ENCODE peak calls at places on chromosome 16, in six cellular contexts. A, T, V, E, R and K are unnamed samples.

GRCh38 chr16:20348365-20349185 is 3.9 kb downstream of the UMOD start:
- DNase-seq in A (peak; percentile 24), T (no peak), V (no peak), E (peak; percentile 57), R (no peak), K (no peak)

GRCh38 chr16:49586466-49586865 is 212.9 kb downstream of the C16orf78 start:
- DNase-seq in A (no peak), T (no peak), V (no peak), E (no peak), R (no peak), K (no peak)

GRCh38 chr16:27618611-27619380 is 68.9 kb downstream of the KATNIP start:
- DNase-seq in A (no peak), T (no peak), V (no peak), E (no peak), R (peak; percentile 2), K (no peak)

GRCh38 chr16:2713985-2714774 is 5.8 kb downstream of the PRSS27 start:
- DNase-seq in A (no peak), T (no peak), V (no peak), E (no peak), R (no peak), K (no peak)

GRCh38 chr16:5024632-5025031 is 9.1 kb downstream of the NAGPA start:
- DNase-seq in A (peak; percentile 37), T (no peak), V (no peak), E (peak; percentile 73), R (peak; percentile 60), K (no peak)

GRCh38 chr16:19393226-19394074 is 24.2 kb upstream of the TMC5 start:
- DNase-seq in A (peak; percentile 55), T (no peak), V (peak; percentile 2), E (peak; percentile 47), R (no peak), K (no peak)

GRCh38 chr16:67068212-67068753 is 39.3 kb downstream of the CBFB start:
- DNase-seq in A (no peak), T (no peak), V (no peak), E (no peak), R (no peak), K (no peak)

GRCh38 chr16:28212532-28212873 is 738 bp upstream of the XPO6 start:
- DNase-seq in A (no peak), T (no peak), V (no peak), E (no peak), R (no peak), K (no peak)

GRCh38 chr16:61480250-61480649 is 556.0 kb downstream of the CDH8 start:
- DNase-seq in A (no peak), T (no peak), V (no peak), E (no peak), R (no peak), K (no peak)

GRCh38 chr16:68040506-68041288 is 17.6 kb downstream of the DUS2 start:
- DNase-seq in A (peak; percentile 81), T (peak; percentile 59), V (no peak), E (peak; percentile 90), R (peak; percentile 53), K (peak; percentile 88)

GRCh38 chr16:17379121-17379571 is 91.6 kb downstream of the XYLT1 start:
- DNase-seq in A (no peak), T (no peak), V (peak; percentile 32), E (no peak), R (no peak), K (no peak)

GRCh38 chr16:74877706-74878105 is 103.1 kb upstream of the FA2H start:
- DNase-seq in A (no peak), T (no peak), V (no peak), E (no peak), R (no peak), K (no peak)

GRCh38 chr16:30948956-30949654 is at the start of gene ORAI3:
- DNase-seq in A (peak; percentile 84), T (peak; percentile 56), V (no peak), E (peak; percentile 77), R (peak; percentile 32), K (no peak)

GRCh38 chr16:609316-609715 is 19.4 kb downstream of the RAB40C start:
- DNase-seq in A (no peak), T (no peak), V (no peak), E (no peak), R (no peak), K (no peak)

GRCh38 chr16:81548901-81549546 is 104.4 kb downstream of the CMIP start:
- DNase-seq in A (no peak), T (no peak), V (no peak), E (no peak), R (no peak), K (no peak)

GRCh38 chr16:3113765-3114479 is 1.5 kb downstream of the ZNF205 start:
- DNase-seq in A (no peak), T (no peak), V (no peak), E (no peak), R (no peak), K (no peak)

GRCh38 chr16:11380836-11381235 is 35.6 kb downstream of the RMI2 start:
- DNase-seq in A (no peak), T (no peak), V (no peak), E (no peak), R (no peak), K (no peak)

GRCh38 chr16:4968879-4969278 is 10.7 kb downstream of the SEC14L5 start:
- DNase-seq in A (peak; percentile 70), T (no peak), V (no peak), E (no peak), R (no peak), K (no peak)

GRCh38 chr16:48542966-48543365 is 67.0 kb downstream of the N4BP1 start:
- DNase-seq in A (no peak), T (no peak), V (no peak), E (no peak), R (no peak), K (no peak)

GRCh38 chr16:82664181-82664580 is 37.4 kb downstream of the CDH13 start:
- DNase-seq in A (no peak), T (no peak), V (no peak), E (no peak), R (no peak), K (no peak)

GRCh38 chr16:67260426-67261063 is 11.8 kb downstream of the SLC9A5 start:
- DNase-seq in A (peak; percentile 64), T (no peak), V (no peak), E (peak; percentile 61), R (no peak), K (no peak)

GRCh38 chr16:61836804-61837398 is 199.3 kb downstream of the CDH8 start:
- DNase-seq in A (peak; percentile 83), T (no peak), V (no peak), E (no peak), R (no peak), K (no peak)